ENCODE peak calls at places on chromosomes 12 and 14, in eight cellular contexts. I, Y, C, R, H, M, Z and W are unnamed samples.

GRCh38 chr12:52291267-52291935 is at the start of gene KRT81:
- DNase-seq in C (no peak), Z (no peak), H (no peak), M (no peak), Y (no peak), I (no peak), R (no peak), W (no peak)

GRCh38 chr14:89221109-89221508 is 195.9 kb downstream of the FOXN3 start:
- DNase-seq in Y (no peak), R (no peak), M (peak), H (no peak), C (no peak), I (peak), Z (peak), W (peak)

GRCh38 chr12:49626169-49626835 is 2.9 kb downstream of the PRPF40B start:
- DNase-seq in Z (peak), Y (no peak), H (peak), I (no peak), R (no peak), C (no peak), M (no peak), W (no peak)

GRCh38 chr14:26622611-26623010 is 24.8 kb upstream of the NOVA1 start:
- DNase-seq in R (no peak), M (no peak), Z (no peak), H (no peak), Y (no peak), C (no peak), I (no peak), W (no peak)

GRCh38 chr14:93745603-93746273 is 42.5 kb downstream of the PRIMA1 start:
- DNase-seq in H (no peak), M (no peak), Z (no peak), R (no peak), Y (no peak), C (no peak), I (no peak), W (no peak)

GRCh38 chr14:70642313-70643235 is 858 bp downstream of the TTC9 start:
- DNase-seq in H (peak), Z (peak), I (no peak), M (peak), Y (peak), R (peak), C (no peak), W (no peak)

GRCh38 chr14:68824517-68825347 is 31.9 kb upstream of the ZFP36L1 start:
- DNase-seq in Z (peak), I (peak), H (peak), R (peak), C (no peak), Y (no peak), M (no peak), W (peak)

GRCh38 chr14:63852817-63853730 is at the start of gene SYNE2:
- DNase-seq in C (peak), Z (peak), M (peak), Y (peak), H (peak), R (peak), I (peak), W (peak)

GRCh38 chr12:45587877-45588530 is 141.5 kb upstream of the ARID2 start:
- DNase-seq in M (no peak), C (no peak), R (no peak), Y (no peak), Z (no peak), H (no peak), I (peak), W (no peak)

GRCh38 chr12:106386836-106387555 is 29.4 kb downstream of the POLR3B start:
- DNase-seq in M (no peak), H (no peak), I (peak), R (no peak), Z (peak), Y (no peak), C (no peak), W (no peak)

GRCh38 chr14:26597136-26598080 is at the start of gene NOVA1:
- DNase-seq in Y (no peak), Z (peak), C (no peak), M (no peak), I (peak), H (peak), R (peak), W (peak)

GRCh38 chr12:131499160-131499863 is 211.6 kb upstream of the SFSWAP start:
- DNase-seq in C (no peak), I (no peak), Y (no peak), H (peak), Z (peak), M (no peak), R (no peak), W (no peak)

GRCh38 chr12:52009081-52009751 is 2.5 kb downstream of the TAMALIN start:
- DNase-seq in M (no peak), Y (no peak), C (no peak), Z (no peak), I (no peak), H (no peak), R (no peak), W (no peak)

GRCh38 chr12:58341791-58342190 is 400.4 kb downstream of the ATP23 start:
- DNase-seq in M (no peak), Y (no peak), R (no peak), H (no peak), Z (peak), I (peak), C (no peak), W (no peak)

GRCh38 chr12:48311313-48311712 is 39.4 kb downstream of the ZNF641 start:
- DNase-seq in Y (no peak), C (no peak), I (no peak), M (no peak), R (no peak), H (no peak), Z (no peak), W (no peak)

GRCh38 chr12:66197413-66198055 is 8.5 kb downstream of the IRAK3 start:
- DNase-seq in I (peak), Y (no peak), Z (peak), R (no peak), M (no peak), H (no peak), C (no peak), W (no peak)

GRCh38 chr12:54229624-54230212 is 40.9 kb upstream of the SMUG1 start:
- DNase-seq in Z (peak), M (no peak), C (no peak), I (peak), R (no peak), Y (no peak), H (peak), W (peak)

GRCh38 chr14:37172024-37172869 is at the start of gene SLC25A21:
- DNase-seq in Y (no peak), Z (peak), I (peak), R (peak), M (no peak), H (peak), C (no peak), W (peak)

GRCh38 chr14:61526405-61527312 is 168.7 kb upstream of the HIF1A start:
- DNase-seq in M (no peak), Y (no peak), Z (peak), H (no peak), R (peak), C (no peak), I (peak), W (no peak)